ENCODE peak calls at places on chromosomes 1 and 21, in four cellular contexts. K, N, T and U are unnamed samples.

GRCh38 chr21:36236052-36236730 is 79.6 kb downstream of the DOP1B start:
- DNase-seq in K (no peak), T (no peak), N (no peak), U (no peak)

GRCh38 chr21:32515869-32516268 is 69.5 kb downstream of the TCP10L start:
- DNase-seq in K (no peak), T (no peak), N (no peak), U (no peak)

GRCh38 chr1:163922743-163923186 is 601.0 kb downstream of the NUF2 start:
- DNase-seq in T (no peak), K (no peak), N (no peak), U (peak)

GRCh38 chr1:11600901-11601300 is 53.3 kb downstream of the FBXO2 start:
- DNase-seq in N (no peak), T (no peak), K (no peak), U (no peak)

GRCh38 chr1:223341111-223341510 is 22.9 kb downstream of the SUSD4 start:
- DNase-seq in K (no peak), T (no peak), N (no peak), U (no peak)

GRCh38 chr1:243605604-243606003 is 244.4 kb downstream of the AKT3 start:
- DNase-seq in T (no peak), N (no peak), K (no peak), U (no peak)

GRCh38 chr1:212608956-212609700 is 567 bp downstream of the ATF3 start:
- DNase-seq in N (peak), T (peak), K (peak), U (no peak)

GRCh38 chr1:187409341-187409740 is 580.6 kb downstream of the PLA2G4A start:
- DNase-seq in K (no peak), N (no peak), T (no peak), U (no peak)

GRCh38 chr1:154843913-154844681 is 26.0 kb downstream of the KCNN3 start:
- DNase-seq in K (no peak), N (no peak), T (no peak), U (no peak)
- H3K4me3 ChIP-seq in K (no peak), N (no peak), T (no peak), U (no peak)

GRCh38 chr1:161721738-161722343 is 497 bp downstream of the FCRLB start:
- DNase-seq in T (no peak), N (no peak), K (no peak), U (no peak)
- H3K4me3 ChIP-seq in T (no peak), N (no peak), K (no peak), U (no peak)

GRCh38 chr1:54052470-54052933 is 502 bp downstream of the TMEM59 start:
- DNase-seq in T (peak), N (peak), K (peak), U (peak)

GRCh38 chr1:54045487-54045886 is 7.5 kb downstream of the TMEM59 start:
- DNase-seq in K (no peak), T (no peak), N (no peak), U (no peak)

GRCh38 chr1:54051936-54052469 is 1.0 kb downstream of the TMEM59 start:
- DNase-seq in K (peak), N (no peak), T (no peak), U (no peak)

GRCh38 chr1:54046671-54047383 is 6.2 kb downstream of the TMEM59 start:
- DNase-seq in N (no peak), K (no peak), T (no peak), U (no peak)

GRCh38 chr1:54047384-54048315 is 5.4 kb downstream of the TMEM59 start:
- DNase-seq in T (no peak), N (no peak), K (no peak), U (no peak)
- H3K4me3 ChIP-seq in T (no peak), N (no peak), K (no peak), U (no peak)

DNA sequence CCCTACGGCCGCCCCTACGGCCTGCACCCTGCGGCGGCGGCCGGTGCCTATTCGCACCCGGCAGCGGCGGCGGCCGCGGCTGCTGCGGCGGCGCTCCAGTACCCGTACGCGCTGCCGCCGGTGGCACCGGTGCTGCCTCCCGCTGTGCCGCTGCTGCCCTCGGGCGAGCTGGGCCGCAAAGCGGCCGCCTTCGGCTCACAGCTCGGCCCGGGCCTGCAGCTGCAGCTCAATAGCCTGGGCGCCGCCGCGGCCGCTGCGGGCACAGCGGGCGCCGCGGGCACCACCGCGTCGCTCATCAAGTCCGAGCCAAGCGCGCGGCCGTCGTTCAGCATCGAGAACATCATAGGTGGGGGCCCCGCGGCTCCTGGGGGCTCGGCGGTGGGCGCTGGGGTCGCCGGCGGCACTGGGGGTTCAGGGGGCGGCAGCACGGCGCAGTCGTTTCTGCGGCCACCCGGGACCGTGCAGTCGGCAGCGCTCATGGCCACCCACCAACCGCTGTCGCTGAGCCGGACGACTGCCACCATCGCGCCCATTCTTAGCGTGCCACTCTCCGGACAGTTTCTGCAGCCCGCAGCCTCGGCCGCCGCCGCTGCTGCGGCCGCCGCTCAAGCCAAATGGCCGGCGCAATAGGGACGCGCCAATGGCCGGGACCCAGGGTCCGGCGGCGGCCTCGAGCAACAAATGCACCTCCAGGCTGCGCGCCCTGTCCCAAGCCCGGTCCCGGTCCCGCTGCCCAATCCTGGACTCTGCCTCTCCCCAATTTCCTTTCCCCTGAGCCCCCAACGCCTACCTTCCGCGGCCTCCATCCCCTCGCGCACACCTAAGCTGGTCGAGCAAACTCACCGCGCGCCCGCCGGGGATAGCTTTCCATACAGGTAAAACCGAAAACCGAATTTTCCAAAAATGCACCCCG is 1.8 kb downstream of the FOXD3 start:
- DNase-seq in T (peak), N (no peak), K (no peak), U (no peak)
- H3K4me3 ChIP-seq in T (no peak), N (peak), K (no peak), U (peak)

DNA sequence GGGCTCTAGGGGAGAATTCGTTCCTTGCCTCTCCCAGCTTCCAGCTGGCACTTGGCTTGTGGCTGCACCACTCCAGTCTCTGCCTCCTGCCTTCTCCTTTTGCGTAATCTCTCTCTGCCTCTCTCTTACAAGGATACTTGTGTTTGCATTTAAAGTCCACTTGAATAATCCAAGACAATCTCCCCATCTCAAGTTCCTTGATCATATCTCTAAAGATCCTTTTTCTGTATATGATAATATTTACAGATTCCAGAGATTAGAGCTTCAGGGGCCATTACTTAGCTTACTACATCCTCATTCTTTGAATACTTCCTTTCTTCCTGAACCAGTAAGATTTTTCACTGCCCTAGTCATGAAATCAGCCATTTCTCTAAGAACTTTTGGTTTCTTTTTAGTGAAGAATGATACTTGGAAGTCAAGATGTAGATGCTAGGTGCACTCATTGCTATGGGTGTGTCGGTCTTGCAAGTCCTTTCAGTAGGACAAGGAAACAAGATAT is 20.9 kb upstream of the RLF start:
- DNase-seq in N (no peak), T (no peak), K (no peak), U (no peak)
- H3K4me3 ChIP-seq in N (no peak), T (no peak), K (no peak), U (no peak)

GRCh38 chr1:226355016-226355415 is 46.1 kb upstream of the LIN9 start:
- DNase-seq in K (no peak), T (no peak), N (no peak), U (no peak)
- H3K4me3 ChIP-seq in K (no peak), T (no peak), N (no peak), U (no peak)

GRCh38 chr1:46263146-46263545 is 15.6 kb downstream of the RAD54L start:
- DNase-seq in T (no peak), K (no peak), N (no peak), U (no peak)
- H3K4me3 ChIP-seq in T (no peak), K (no peak), N (no peak), U (no peak)

GRCh38 chr1:244655186-244655585 is 2.3 kb downstream of the DESI2 start:
- DNase-seq in K (no peak), T (no peak), N (no peak), U (no peak)
- H3K4me3 ChIP-seq in K (no peak), T (no peak), N (no peak), U (no peak)

GRCh38 chr1:151193856-151194255 is 3.9 kb upstream of the VPS72 start:
- DNase-seq in K (no peak), T (no peak), N (no peak), U (no peak)

GRCh38 chr1:151198254-151199127 is at the start of gene PIP5K1A:
- DNase-seq in T (peak), N (peak), K (peak), U (peak)

GRCh38 chr1:151193304-151193703 is 3.3 kb upstream of the VPS72 start:
- DNase-seq in T (no peak), K (no peak), N (no peak), U (no peak)

GRCh38 chr1:151197863-151198253 is 494 bp upstream of the PIP5K1A start:
- DNase-seq in T (no peak), K (no peak), N (no peak), U (no peak)

GRCh38 chr1:151196292-151196800 is 2.0 kb upstream of the PIP5K1A start:
- DNase-seq in T (peak), K (peak), N (peak), U (peak)
- H3K4me3 ChIP-seq in T (no peak), K (no peak), N (peak), U (peak)